ENCODE peak calls at places on chromosomes 4 and X, in four cellular contexts. One of them, this sample, is unnamed.

GRCh38 chr4:159922119-159922518 is 819.2 kb downstream of the RAPGEF2 start:
- DNase-seq in keratinocyte: no peak
- DNase-seq in stimulated activated CD8-positive, alpha-beta memory T cell treated with anti-CD3 and anti-CD28 coated beads, Interleukin-7, amount 100 ng/mL, for 1 hour: no peak
- DNase-seq in astrocyte of the spinal cord: no peak
- DNase-seq in this sample: no peak

GRCh38 chr4:103424853-103425252 is 226.7 kb upstream of the CENPE start:
- DNase-seq in keratinocyte: no peak
- DNase-seq in stimulated activated CD8-positive, alpha-beta memory T cell treated with anti-CD3 and anti-CD28 coated beads, Interleukin-7, amount 100 ng/mL, for 1 hour: no peak
- DNase-seq in astrocyte of the spinal cord: no peak
- DNase-seq in this sample: no peak

GRCh38 chrX:31117195-31117594 is 45.4 kb upstream of the FTHL17 start:
- DNase-seq in stimulated activated CD8-positive, alpha-beta memory T cell treated with anti-CD3 and anti-CD28 coated beads, Interleukin-7, amount 100 ng/mL, for 1 hour: no peak
- DNase-seq in keratinocyte: no peak
- DNase-seq in astrocyte of the spinal cord: no peak
- DNase-seq in this sample: no peak

GRCh38 chr4:113806850-113807249 is 45.3 kb upstream of the CAMK2D start:
- DNase-seq in keratinocyte: no peak
- DNase-seq in stimulated activated CD8-positive, alpha-beta memory T cell treated with anti-CD3 and anti-CD28 coated beads, Interleukin-7, amount 100 ng/mL, for 1 hour: no peak
- DNase-seq in astrocyte of the spinal cord: no peak
- DNase-seq in this sample: no peak

GRCh38 chrX:1754077-1754476 is 139.2 kb downstream of the ASMT start:
- DNase-seq in keratinocyte: no peak
- DNase-seq in stimulated activated CD8-positive, alpha-beta memory T cell treated with anti-CD3 and anti-CD28 coated beads, Interleukin-7, amount 100 ng/mL, for 1 hour: no peak
- DNase-seq in astrocyte of the spinal cord: no peak
- DNase-seq in this sample: no peak

GRCh38 chrX:19544693-19545305 is 29.5 kb upstream of the MAP3K15 start:
- DNase-seq in astrocyte of the spinal cord: peak; percentile 65
- DNase-seq in keratinocyte: no peak
- DNase-seq in stimulated activated CD8-positive, alpha-beta memory T cell treated with anti-CD3 and anti-CD28 coated beads, Interleukin-7, amount 100 ng/mL, for 1 hour: no peak
- DNase-seq in this sample: no peak

GRCh38 chr4:84501721-84502267 is 2.7 kb upstream of the NKX6-1 start:
- DNase-seq in astrocyte of the spinal cord: no peak
- DNase-seq in keratinocyte: no peak
- DNase-seq in stimulated activated CD8-positive, alpha-beta memory T cell treated with anti-CD3 and anti-CD28 coated beads, Interleukin-7, amount 100 ng/mL, for 1 hour: no peak
- DNase-seq in this sample: no peak

GRCh38 chr4:99395595-99396364 is 39.4 kb downstream of the ADH7 start:
- DNase-seq in astrocyte of the spinal cord: peak; percentile 83
- DNase-seq in stimulated activated CD8-positive, alpha-beta memory T cell treated with anti-CD3 and anti-CD28 coated beads, Interleukin-7, amount 100 ng/mL, for 1 hour: no peak
- DNase-seq in keratinocyte: no peak
- DNase-seq in this sample: no peak

GRCh38 chr4:54217642-54218486 is 11.2 kb upstream of the PDGFRA start:
- DNase-seq in keratinocyte: peak; percentile 66
- DNase-seq in astrocyte of the spinal cord: peak; percentile 85
- DNase-seq in stimulated activated CD8-positive, alpha-beta memory T cell treated with anti-CD3 and anti-CD28 coated beads, Interleukin-7, amount 100 ng/mL, for 1 hour: no peak
- DNase-seq in this sample: no peak

GRCh38 chr4:102318526-102318925 is 26.8 kb downstream of the SLC39A8 start:
- DNase-seq in astrocyte of the spinal cord: no peak
- DNase-seq in stimulated activated CD8-positive, alpha-beta memory T cell treated with anti-CD3 and anti-CD28 coated beads, Interleukin-7, amount 100 ng/mL, for 1 hour: no peak
- DNase-seq in keratinocyte: no peak
- DNase-seq in this sample: no peak

GRCh38 chrX:53048169-53049126 is at the start of gene GPR173:
- DNase-seq in keratinocyte: no peak
- DNase-seq in stimulated activated CD8-positive, alpha-beta memory T cell treated with anti-CD3 and anti-CD28 coated beads, Interleukin-7, amount 100 ng/mL, for 1 hour: no peak
- DNase-seq in astrocyte of the spinal cord: peak; percentile 78
- DNase-seq in this sample: no peak

GRCh38 chr4:26964994-26965393 is 104.4 kb downstream of the STIM2 start:
- DNase-seq in stimulated activated CD8-positive, alpha-beta memory T cell treated with anti-CD3 and anti-CD28 coated beads, Interleukin-7, amount 100 ng/mL, for 1 hour: no peak
- DNase-seq in astrocyte of the spinal cord: no peak
- DNase-seq in keratinocyte: no peak
- DNase-seq in this sample: no peak

GRCh38 chr4:178953447-178954120 is 1511.3 kb upstream of the AGA start:
- DNase-seq in keratinocyte: no peak
- DNase-seq in stimulated activated CD8-positive, alpha-beta memory T cell treated with anti-CD3 and anti-CD28 coated beads, Interleukin-7, amount 100 ng/mL, for 1 hour: no peak
- DNase-seq in astrocyte of the spinal cord: no peak
- DNase-seq in this sample: no peak

GRCh38 chr4:89781321-89781720 is 55.6 kb downstream of the SNCA start:
- DNase-seq in keratinocyte: no peak
- DNase-seq in stimulated activated CD8-positive, alpha-beta memory T cell treated with anti-CD3 and anti-CD28 coated beads, Interleukin-7, amount 100 ng/mL, for 1 hour: no peak
- DNase-seq in astrocyte of the spinal cord: no peak
- DNase-seq in this sample: no peak

GRCh38 chr4:128979934-128980333 is 113.4 kb downstream of the SCLT1 start:
- DNase-seq in stimulated activated CD8-positive, alpha-beta memory T cell treated with anti-CD3 and anti-CD28 coated beads, Interleukin-7, amount 100 ng/mL, for 1 hour: no peak
- DNase-seq in keratinocyte: peak; percentile 9
- DNase-seq in astrocyte of the spinal cord: peak; percentile 82
- DNase-seq in this sample: no peak